ENCODE peak calls at places on chromosomes 5 and 9, in ten cellular contexts. K, R, A, E, U, P, D, N, B and Q are unnamed samples.

GRCh38 chr5:129384736-129385135 is 75.4 kb upstream of the ADAMTS19 start:
- DNase-seq in P (no peak), N (no peak), D (no peak), K (peak), E (no peak), R (no peak), A (no peak), U (no peak), B (no peak), Q (no peak)

GRCh38 chr9:74683322-74683721 is 186.2 kb downstream of the RORB start:
- DNase-seq in P (no peak), K (no peak), A (no peak), U (no peak), B (no peak), R (no peak), E (no peak), D (no peak), N (no peak), Q (no peak)

GRCh38 chr5:174951151-174951780 is 226.9 kb downstream of the MSX2 start:
- DNase-seq in A (no peak), N (peak), R (no peak), U (no peak), D (no peak), E (peak), B (peak), K (peak), P (peak), Q (no peak)

GRCh38 chr9:124567362-124567761 is 60.2 kb upstream of the NR5A1 start:
- DNase-seq in D (no peak), N (no peak), R (no peak), K (no peak), P (no peak), A (no peak), E (no peak), U (no peak), B (no peak), Q (no peak)

GRCh38 chr5:176935017-176935416 is 35.9 kb upstream of the HK3 start:
- DNase-seq in N (no peak), U (no peak), R (no peak), E (no peak), P (no peak), K (no peak), B (no peak), D (no peak), A (no peak), Q (no peak)

GRCh38 chr5:149224282-149224681 is 47.4 kb upstream of the AFAP1L1 start:
- DNase-seq in K (no peak), A (peak), B (no peak), D (no peak), R (no peak), N (no peak), U (no peak), P (no peak), E (no peak), Q (no peak)

GRCh38 chr9:4503103-4503502 is 12.8 kb downstream of the SLC1A1 start:
- DNase-seq in K (no peak), A (no peak), R (no peak), E (no peak), B (no peak), P (no peak), D (no peak), U (no peak), N (no peak), Q (no peak)

GRCh38 chr5:54603372-54603771 is 85.8 kb downstream of the SNX18 start:
- DNase-seq in P (no peak), U (no peak), K (peak), D (no peak), A (no peak), E (no peak), R (no peak), B (peak), N (no peak), Q (no peak)

GRCh38 chr9:121945281-121945680 is 147.8 kb downstream of the TTLL11 start:
- DNase-seq in E (no peak), U (no peak), N (no peak), R (peak), P (no peak), D (no peak), K (no peak), A (no peak), B (no peak), Q (no peak)

GRCh38 chr5:169048568-169049125 is 252.3 kb downstream of the SLIT3 start:
- DNase-seq in P (no peak), N (no peak), E (no peak), B (peak), D (no peak), R (no peak), U (no peak), A (no peak), K (no peak), Q (no peak)

GRCh38 chr9:96617439-96618185 is 2.0 kb downstream of the CDC14B start:
- DNase-seq in R (no peak), A (no peak), N (no peak), P (no peak), B (no peak), K (no peak), U (no peak), E (no peak), D (no peak), Q (no peak)

DNA sequence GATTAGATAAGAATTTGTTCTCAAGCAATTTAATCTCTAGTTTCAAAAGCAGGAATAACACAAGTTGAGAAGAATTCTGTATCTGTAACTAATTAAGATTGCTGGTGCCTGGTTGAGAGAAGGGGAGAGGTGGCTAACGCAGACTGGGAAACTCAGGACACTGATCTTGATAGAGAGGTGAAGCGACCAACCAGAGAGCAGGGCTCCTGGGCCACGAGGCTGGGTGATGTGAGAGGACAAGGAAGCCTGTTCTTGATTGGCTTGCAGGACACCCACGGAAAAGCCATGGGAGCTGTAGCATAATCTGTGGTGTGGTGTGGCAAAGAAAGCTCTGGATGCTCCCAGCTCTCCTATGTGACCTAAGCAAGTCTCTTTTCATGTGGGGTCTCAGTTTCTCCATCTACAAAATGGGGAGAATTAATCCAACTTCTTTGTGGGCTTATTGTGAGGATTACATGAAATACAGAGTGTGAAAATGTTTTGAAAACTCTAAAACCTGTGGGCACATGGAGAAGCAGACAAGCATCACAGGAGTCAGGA is 594.1 kb upstream of the BRINP1 start:
- DNase-seq in D (no peak), A (no peak), N (peak), B (peak), U (no peak), K (peak), R (no peak), P (no peak), E (no peak), Q (no peak)
- H3K4me3 ChIP-seq in D (no peak), A (no peak), N (no peak), B (no peak), U (no peak), K (no peak), R (no peak), P (no peak), E (no peak), Q (no peak)

GRCh38 chr9:14924821-14925220 is 14.6 kb upstream of the FREM1 start:
- DNase-seq in U (no peak), E (no peak), R (no peak), A (no peak), K (peak), P (no peak), N (peak), D (no peak), B (peak), Q (no peak)
- H3K4me3 ChIP-seq in U (peak), E (no peak), R (peak), A (peak), K (peak), P (no peak), N (no peak), D (no peak), B (peak), Q (no peak)

GRCh38 chr5:87263498-87263897 is 4.2 kb upstream of the RASA1 start:
- DNase-seq in R (no peak), E (no peak), D (no peak), A (no peak), B (no peak), K (no peak), U (no peak), N (no peak), P (no peak), Q (no peak)

GRCh38 chr5:87268970-87269377 is 1.3 kb downstream of the RASA1 start:
- DNase-seq in U (no peak), A (no peak), E (no peak), N (no peak), P (no peak), B (peak), K (peak), D (no peak), R (no peak), Q (no peak)

GRCh38 chr5:87267574-87268125 is at the start of gene RASA1:
- DNase-seq in B (peak), N (peak), E (peak), K (peak), A (peak), R (peak), P (no peak), D (peak), U (peak), Q (peak)

GRCh38 chr5:87268126-87268969 is 665 bp downstream of the RASA1 start:
- DNase-seq in U (peak), A (peak), K (peak), E (peak), N (peak), B (peak), D (peak), P (peak), R (peak), Q (no peak)

GRCh38 chr5:87266914-87267573 is 639 bp upstream of the RASA1 start:
- DNase-seq in A (no peak), E (no peak), U (no peak), D (no peak), B (no peak), N (no peak), R (no peak), K (no peak), P (peak), Q (no peak)
- H3K4me3 ChIP-seq in A (peak), E (peak), U (peak), D (peak), B (peak), N (peak), R (peak), K (peak), P (peak), Q (peak)

GRCh38 chr5:140246378-140247122 is 56.4 kb downstream of the PFDN1 start:
- DNase-seq in E (no peak), K (peak), B (peak), A (peak), P (no peak), U (no peak), D (no peak), R (no peak), N (peak), Q (no peak)
- H3K4me3 ChIP-seq in E (no peak), K (no peak), B (no peak), A (no peak), P (no peak), U (no peak), D (no peak), R (no peak), N (no peak), Q (no peak)

DNA sequence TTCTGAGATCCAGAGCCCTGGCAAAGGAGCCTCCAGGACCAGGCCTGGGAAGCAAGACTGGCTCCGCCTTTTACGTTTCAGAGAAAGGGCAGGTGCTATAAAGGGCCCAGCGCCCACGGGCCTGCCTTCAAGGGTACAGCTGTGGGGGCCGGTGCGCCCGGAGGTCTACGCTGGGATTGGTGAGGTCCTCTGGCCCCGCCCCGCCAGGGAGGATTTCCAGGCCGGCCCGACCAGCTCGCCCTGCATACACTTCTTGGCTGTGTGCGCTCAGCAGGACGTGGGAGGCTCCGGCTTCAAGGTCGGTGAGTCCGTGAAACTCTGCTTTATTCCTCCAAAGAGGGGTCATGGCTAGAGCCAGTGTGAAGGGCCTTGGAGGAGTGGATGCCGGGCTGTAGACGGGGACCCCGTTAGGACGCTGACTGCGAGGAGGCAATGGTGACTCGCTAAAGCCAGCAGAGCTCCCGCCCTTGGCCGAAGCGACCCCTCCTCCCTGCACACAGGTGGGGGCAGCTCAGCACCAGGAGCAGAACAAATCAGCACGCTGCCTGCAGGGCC is at the start of gene CKMT2:
- DNase-seq in B (peak), A (peak), R (peak), E (no peak), K (peak), P (no peak), U (peak), D (peak), N (no peak), Q (no peak)
- H3K4me3 ChIP-seq in B (peak), A (peak), R (peak), E (no peak), K (peak), P (no peak), U (peak), D (peak), N (no peak), Q (no peak)

GRCh38 chr5:173572431-173573125 is 43.9 kb downstream of the BOD1 start:
- DNase-seq in U (no peak), B (peak), N (no peak), E (no peak), D (no peak), P (no peak), R (no peak), K (peak), A (no peak), Q (no peak)
- H3K4me3 ChIP-seq in U (peak), B (peak), N (no peak), E (no peak), D (no peak), P (no peak), R (peak), K (peak), A (peak), Q (no peak)

DNA sequence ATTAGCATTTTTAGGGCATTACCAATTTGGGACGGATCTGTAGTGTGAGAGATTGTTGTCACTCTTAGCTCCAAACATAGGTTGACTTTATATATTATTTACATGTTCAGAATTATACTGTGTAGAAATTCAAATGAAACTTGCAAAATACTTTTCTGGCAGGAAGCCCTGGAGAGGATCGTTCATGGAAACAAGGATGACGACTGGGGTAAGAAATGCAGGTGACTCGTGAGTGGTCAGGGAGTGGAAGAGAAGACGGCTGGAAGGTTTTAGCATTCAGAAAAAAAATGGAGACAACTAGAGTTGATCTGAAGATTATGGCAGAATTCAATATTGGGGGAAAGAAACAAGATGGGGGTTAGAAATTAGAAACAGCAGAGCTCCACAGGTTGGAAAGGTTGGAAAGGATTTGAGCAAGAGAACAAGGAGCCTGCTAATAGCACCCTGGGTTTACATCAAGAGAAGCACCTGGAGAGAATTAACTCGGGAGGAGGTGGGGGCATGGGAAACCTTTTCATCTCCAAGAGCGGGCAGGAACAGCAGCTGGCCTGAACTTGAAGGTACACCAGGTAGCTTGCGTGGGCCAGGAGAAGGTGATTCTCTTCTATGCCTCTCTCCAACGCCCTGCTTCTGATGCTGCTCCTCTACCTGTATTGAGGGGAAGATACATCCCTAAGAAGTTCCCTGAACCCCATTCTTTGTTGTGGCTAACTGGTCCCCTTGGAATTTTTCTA is 37.0 kb upstream of the GLRX start:
- DNase-seq in U (no peak), P (no peak), N (no peak), D (no peak), A (no peak), K (peak), E (no peak), B (no peak), R (no peak), Q (no peak)
- H3K4me3 ChIP-seq in U (peak), P (no peak), N (no peak), D (no peak), A (no peak), K (peak), E (no peak), B (peak), R (peak), Q (no peak)

DNA sequence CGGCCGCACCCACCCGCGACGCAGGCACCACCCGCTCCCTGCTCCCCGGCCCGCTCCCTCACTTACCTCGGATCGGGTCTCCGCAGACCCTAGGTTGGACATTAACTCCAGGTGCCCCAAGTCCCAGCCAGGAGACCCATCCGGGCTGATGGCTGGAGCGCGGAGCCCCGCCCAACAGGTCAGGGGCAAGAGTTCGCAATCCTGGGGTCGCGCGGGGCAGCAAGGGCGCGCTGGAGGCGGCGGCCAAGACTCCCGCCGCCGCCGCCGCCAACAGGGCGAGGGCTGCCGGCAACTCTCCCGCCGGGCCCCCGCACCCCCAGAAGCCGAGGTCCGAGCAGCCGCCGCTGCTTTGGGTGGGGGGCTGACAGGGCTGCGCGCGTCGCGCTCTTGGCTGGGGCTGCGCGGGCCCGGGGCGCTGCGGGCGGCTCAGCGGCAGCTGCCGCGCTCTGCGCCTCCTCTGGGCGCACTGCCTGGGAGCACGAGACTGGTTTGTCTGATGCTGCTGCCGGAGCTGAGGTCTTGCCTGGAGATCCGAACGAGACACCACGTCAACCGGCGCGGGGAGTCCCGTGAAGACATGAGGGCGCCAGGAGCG is 303 bp downstream of the GDNF start:
- DNase-seq in K (peak), A (peak), P (no peak), R (no peak), U (no peak), N (peak), D (peak), E (no peak), B (peak), Q (peak)
- H3K4me3 ChIP-seq in K (peak), A (peak), P (no peak), R (peak), U (peak), N (peak), D (peak), E (no peak), B (peak), Q (no peak)